ENCODE peak calls at places on chromosomes 16 and 17, in seven cellular contexts. One of them, this sample, is unnamed.

GRCh38 chr17:4872786-4873185 is 26.6 kb upstream of the C17orf107 start:
- DNase-seq in LoVo: no peak
- DNase-seq in ELR: no peak
- DNase-seq in dorsolateral prefrontal cortex: no peak
- DNase-seq in stimulated activated CD4-positive, alpha-beta T cell treated with anti-CD3 and anti-CD28 coated beads, Interleukin-4, amount 100 ng/mL, for 1 hour: no peak
- DNase-seq in fibroblast of pulmonary artery: peak
- DNase-seq in EH: no peak
- DNase-seq in this sample: no peak

GRCh38 chr17:29143894-29144293 is 36.3 kb downstream of the MYO18A start:
- DNase-seq in EH: peak
- DNase-seq in fibroblast of pulmonary artery: no peak
- DNase-seq in dorsolateral prefrontal cortex: no peak
- DNase-seq in ELR: peak
- DNase-seq in LoVo: no peak
- DNase-seq in stimulated activated CD4-positive, alpha-beta T cell treated with anti-CD3 and anti-CD28 coated beads, Interleukin-4, amount 100 ng/mL, for 1 hour: no peak
- DNase-seq in this sample: no peak

GRCh38 chr17:78796134-78796900 is 14.2 kb upstream of the CYTH1 start:
- DNase-seq in stimulated activated CD4-positive, alpha-beta T cell treated with anti-CD3 and anti-CD28 coated beads, Interleukin-4, amount 100 ng/mL, for 1 hour: no peak
- DNase-seq in dorsolateral prefrontal cortex: no peak
- DNase-seq in ELR: no peak
- DNase-seq in fibroblast of pulmonary artery: no peak
- DNase-seq in LoVo: no peak
- DNase-seq in EH: no peak
- DNase-seq in this sample: no peak

GRCh38 chr17:13562271-13562800 is 39.4 kb downstream of the HS3ST3A1 start:
- DNase-seq in dorsolateral prefrontal cortex: no peak
- DNase-seq in LoVo: peak
- DNase-seq in fibroblast of pulmonary artery: peak
- DNase-seq in ELR: peak
- DNase-seq in EH: peak
- DNase-seq in stimulated activated CD4-positive, alpha-beta T cell treated with anti-CD3 and anti-CD28 coated beads, Interleukin-4, amount 100 ng/mL, for 1 hour: no peak
- DNase-seq in this sample: no peak

GRCh38 chr17:45785373-45786193 is 1.5 kb downstream of the CRHR1 start:
- DNase-seq in EH: no peak
- DNase-seq in stimulated activated CD4-positive, alpha-beta T cell treated with anti-CD3 and anti-CD28 coated beads, Interleukin-4, amount 100 ng/mL, for 1 hour: no peak
- DNase-seq in ELR: no peak
- DNase-seq in LoVo: no peak
- DNase-seq in fibroblast of pulmonary artery: no peak
- DNase-seq in dorsolateral prefrontal cortex: no peak
- DNase-seq in this sample: no peak

GRCh38 chr17:3961564-3962047 is 2.6 kb downstream of the ATP2A3 start:
- DNase-seq in fibroblast of pulmonary artery: no peak
- DNase-seq in dorsolateral prefrontal cortex: no peak
- DNase-seq in EH: no peak
- DNase-seq in stimulated activated CD4-positive, alpha-beta T cell treated with anti-CD3 and anti-CD28 coated beads, Interleukin-4, amount 100 ng/mL, for 1 hour: no peak
- DNase-seq in LoVo: no peak
- DNase-seq in ELR: no peak
- DNase-seq in this sample: no peak

GRCh38 chr17:39486242-39486641 is 25.0 kb downstream of the CDK12 start:
- DNase-seq in fibroblast of pulmonary artery: peak
- DNase-seq in ELR: peak
- DNase-seq in EH: peak
- DNase-seq in dorsolateral prefrontal cortex: no peak
- DNase-seq in LoVo: no peak
- DNase-seq in stimulated activated CD4-positive, alpha-beta T cell treated with anti-CD3 and anti-CD28 coated beads, Interleukin-4, amount 100 ng/mL, for 1 hour: no peak
- DNase-seq in this sample: no peak

GRCh38 chr17:17675925-17676534 is 5.2 kb upstream of the RAI1 start:
- DNase-seq in fibroblast of pulmonary artery: no peak
- DNase-seq in ELR: peak
- DNase-seq in EH: peak
- DNase-seq in stimulated activated CD4-positive, alpha-beta T cell treated with anti-CD3 and anti-CD28 coated beads, Interleukin-4, amount 100 ng/mL, for 1 hour: no peak
- DNase-seq in LoVo: no peak
- DNase-seq in dorsolateral prefrontal cortex: no peak
- DNase-seq in this sample: peak

GRCh38 chr16:46826618-46827017 is 4.4 kb downstream of the C16orf87 start:
- DNase-seq in LoVo: no peak
- DNase-seq in fibroblast of pulmonary artery: peak
- DNase-seq in EH: peak
- DNase-seq in ELR: peak
- DNase-seq in dorsolateral prefrontal cortex: no peak
- DNase-seq in stimulated activated CD4-positive, alpha-beta T cell treated with anti-CD3 and anti-CD28 coated beads, Interleukin-4, amount 100 ng/mL, for 1 hour: no peak
- DNase-seq in this sample: no peak

GRCh38 chr17:42124256-42124655 is 1.7 kb downstream of the HSPB9 start:
- DNase-seq in LoVo: no peak
- DNase-seq in ELR: no peak
- DNase-seq in EH: no peak
- DNase-seq in dorsolateral prefrontal cortex: no peak
- DNase-seq in stimulated activated CD4-positive, alpha-beta T cell treated with anti-CD3 and anti-CD28 coated beads, Interleukin-4, amount 100 ng/mL, for 1 hour: no peak
- DNase-seq in fibroblast of pulmonary artery: no peak
- DNase-seq in this sample: no peak

GRCh38 chr16:81238296-81239011 is at the start of gene BCO1:
- DNase-seq in ELR: peak
- DNase-seq in stimulated activated CD4-positive, alpha-beta T cell treated with anti-CD3 and anti-CD28 coated beads, Interleukin-4, amount 100 ng/mL, for 1 hour: no peak
- DNase-seq in LoVo: peak
- DNase-seq in dorsolateral prefrontal cortex: no peak
- DNase-seq in EH: peak
- DNase-seq in fibroblast of pulmonary artery: peak
- DNase-seq in this sample: peak

GRCh38 chr16:10992112-10992511 is 47.7 kb downstream of the CLEC16A start:
- DNase-seq in dorsolateral prefrontal cortex: no peak
- DNase-seq in EH: peak
- DNase-seq in stimulated activated CD4-positive, alpha-beta T cell treated with anti-CD3 and anti-CD28 coated beads, Interleukin-4, amount 100 ng/mL, for 1 hour: no peak
- DNase-seq in LoVo: no peak
- DNase-seq in ELR: peak
- DNase-seq in fibroblast of pulmonary artery: peak
- DNase-seq in this sample: no peak

GRCh38 chr17:50684612-50685333 is 22.9 kb downstream of the ANKRD40 start:
- DNase-seq in ELR: no peak
- DNase-seq in LoVo: peak
- DNase-seq in fibroblast of pulmonary artery: no peak
- DNase-seq in dorsolateral prefrontal cortex: no peak
- DNase-seq in EH: no peak
- DNase-seq in stimulated activated CD4-positive, alpha-beta T cell treated with anti-CD3 and anti-CD28 coated beads, Interleukin-4, amount 100 ng/mL, for 1 hour: no peak
- DNase-seq in this sample: peak

GRCh38 chr17:30133197-30133596 is 16.6 kb downstream of the NSRP1 start:
- DNase-seq in ELR: no peak
- DNase-seq in LoVo: no peak
- DNase-seq in fibroblast of pulmonary artery: no peak
- DNase-seq in dorsolateral prefrontal cortex: no peak
- DNase-seq in stimulated activated CD4-positive, alpha-beta T cell treated with anti-CD3 and anti-CD28 coated beads, Interleukin-4, amount 100 ng/mL, for 1 hour: no peak
- DNase-seq in EH: no peak
- DNase-seq in this sample: no peak

GRCh38 chr16:87415441-87415840 is 23.3 kb downstream of the MAP1LC3B start:
- DNase-seq in fibroblast of pulmonary artery: no peak
- DNase-seq in LoVo: no peak
- DNase-seq in EH: no peak
- DNase-seq in ELR: no peak
- DNase-seq in dorsolateral prefrontal cortex: no peak
- DNase-seq in stimulated activated CD4-positive, alpha-beta T cell treated with anti-CD3 and anti-CD28 coated beads, Interleukin-4, amount 100 ng/mL, for 1 hour: no peak
- DNase-seq in this sample: no peak

GRCh38 chr17:2854662-2855061 is 58.4 kb downstream of the RAP1GAP2 start:
- DNase-seq in stimulated activated CD4-positive, alpha-beta T cell treated with anti-CD3 and anti-CD28 coated beads, Interleukin-4, amount 100 ng/mL, for 1 hour: no peak
- DNase-seq in dorsolateral prefrontal cortex: no peak
- DNase-seq in fibroblast of pulmonary artery: no peak
- DNase-seq in EH: peak
- DNase-seq in ELR: no peak
- DNase-seq in LoVo: no peak
- DNase-seq in this sample: peak

GRCh38 chr17:80779961-80780380 is 211.7 kb upstream of the CHMP6 start:
- DNase-seq in stimulated activated CD4-positive, alpha-beta T cell treated with anti-CD3 and anti-CD28 coated beads, Interleukin-4, amount 100 ng/mL, for 1 hour: no peak
- DNase-seq in fibroblast of pulmonary artery: peak
- DNase-seq in dorsolateral prefrontal cortex: peak
- DNase-seq in ELR: peak
- DNase-seq in LoVo: no peak
- DNase-seq in EH: peak
- DNase-seq in this sample: no peak

GRCh38 chr16:30711712-30712111 is 12.7 kb downstream of the SRCAP start:
- DNase-seq in ELR: no peak
- DNase-seq in EH: no peak
- DNase-seq in dorsolateral prefrontal cortex: no peak
- DNase-seq in LoVo: no peak
- DNase-seq in stimulated activated CD4-positive, alpha-beta T cell treated with anti-CD3 and anti-CD28 coated beads, Interleukin-4, amount 100 ng/mL, for 1 hour: no peak
- DNase-seq in fibroblast of pulmonary artery: no peak
- DNase-seq in this sample: no peak

GRCh38 chr16:12006637-12007036 is 30.1 kb downstream of the SNX29 start:
- DNase-seq in ELR: no peak
- DNase-seq in EH: no peak
- DNase-seq in fibroblast of pulmonary artery: no peak
- DNase-seq in dorsolateral prefrontal cortex: no peak
- DNase-seq in stimulated activated CD4-positive, alpha-beta T cell treated with anti-CD3 and anti-CD28 coated beads, Interleukin-4, amount 100 ng/mL, for 1 hour: no peak
- DNase-seq in LoVo: no peak
- DNase-seq in this sample: no peak

GRCh38 chr17:37124825-37125181 is 176.0 kb downstream of the AATF start:
- DNase-seq in fibroblast of pulmonary artery: no peak
- DNase-seq in stimulated activated CD4-positive, alpha-beta T cell treated with anti-CD3 and anti-CD28 coated beads, Interleukin-4, amount 100 ng/mL, for 1 hour: no peak
- DNase-seq in dorsolateral prefrontal cortex: no peak
- DNase-seq in EH: no peak
- DNase-seq in LoVo: no peak
- DNase-seq in ELR: no peak
- DNase-seq in this sample: no peak

GRCh38 chr17:19338031-19338990 is 24.2 kb downstream of the B9D1 start:
- DNase-seq in stimulated activated CD4-positive, alpha-beta T cell treated with anti-CD3 and anti-CD28 coated beads, Interleukin-4, amount 100 ng/mL, for 1 hour: peak
- DNase-seq in EH: peak
- DNase-seq in ELR: peak
- DNase-seq in fibroblast of pulmonary artery: peak
- DNase-seq in LoVo: peak
- DNase-seq in dorsolateral prefrontal cortex: peak
- DNase-seq in this sample: peak

GRCh38 chr17:73956595-73957465 is 246.6 kb upstream of the RPL38 start:
- DNase-seq in dorsolateral prefrontal cortex: peak
- DNase-seq in stimulated activated CD4-positive, alpha-beta T cell treated with anti-CD3 and anti-CD28 coated beads, Interleukin-4, amount 100 ng/mL, for 1 hour: peak
- DNase-seq in EH: no peak
- DNase-seq in fibroblast of pulmonary artery: peak
- DNase-seq in ELR: peak
- DNase-seq in LoVo: no peak
- DNase-seq in this sample: peak